ENCODE peak calls at places on chromosome 15, in six cellular contexts. R is IMR-90, E is GM23338, V is Panc1, K is Calu3, Q is fibroblast of the aortic adventitia. I is an unnamed sample.

GRCh38 chr15:89002281-89002761 is 85.9 kb upstream of the ABHD2 start:
- DNase-seq in R (peak), E (no peak), V (no peak), K (no peak), Q (peak), I (peak)

GRCh38 chr15:49619226-49619625 is 1.4 kb downstream of the FAM227B start:
- DNase-seq in R (no peak), E (no peak), V (no peak), K (no peak), Q (no peak), I (no peak)

GRCh38 chr15:39468341-39468740 is 112.5 kb upstream of the THBS1 start:
- DNase-seq in R (no peak), E (no peak), V (no peak), K (no peak), Q (no peak), I (no peak)

GRCh38 chr15:45611305-45611704 is 23.5 kb upstream of the SQOR start:
- DNase-seq in R (no peak), E (peak), V (no peak), K (peak), Q (peak), I (peak)

GRCh38 chr15:81015595-81016252 is 15.0 kb downstream of the TLNRD1 start:
- DNase-seq in R (no peak), E (no peak), V (no peak), K (no peak), Q (no peak), I (no peak)

GRCh38 chr15:74037171-74038117 is 42.9 kb downstream of the PML start:
- DNase-seq in R (no peak), E (no peak), V (no peak), K (no peak), Q (no peak), I (no peak)

GRCh38 chr15:57031605-57032004 is 113.2 kb downstream of the TCF12 start:
- DNase-seq in R (peak), E (peak), V (no peak), K (no peak), Q (peak), I (peak)

GRCh38 chr15:44482088-44482487 is 54.7 kb downstream of the CTDSPL2 start:
- DNase-seq in R (peak), E (no peak), V (no peak), K (no peak), Q (no peak), I (no peak)

GRCh38 chr15:90305932-90306331 is 40.5 kb downstream of the NGRN start:
- DNase-seq in R (no peak), E (no peak), V (no peak), K (no peak), Q (no peak), I (no peak)

GRCh38 chr15:41804920-41805666 is 22.8 kb upstream of the JMJD7 start:
- DNase-seq in R (no peak), E (no peak), V (no peak), K (no peak), Q (no peak), I (no peak)

GRCh38 chr15:101207867-101208288 is 44.0 kb downstream of the CHSY1 start:
- DNase-seq in R (peak), E (no peak), V (no peak), K (no peak), Q (peak), I (no peak)

GRCh38 chr15:38299216-38299615 is 46.6 kb downstream of the SPRED1 start:
- DNase-seq in R (peak), E (no peak), V (no peak), K (no peak), Q (peak), I (no peak)

GRCh38 chr15:89533861-89534544 is 37.6 kb upstream of the RHCG start:
- DNase-seq in R (no peak), E (no peak), V (no peak), K (no peak), Q (peak), I (no peak)

GRCh38 chr15:56076651-56077050 is 83.2 kb upstream of the NEDD4 start:
- DNase-seq in R (no peak), E (no peak), V (no peak), K (no peak), Q (no peak), I (no peak)

GRCh38 chr15:40582726-40583246 is 11.3 kb upstream of the KNL1 start:
- DNase-seq in R (no peak), E (peak), V (no peak), K (peak), Q (peak), I (peak)
- TF ChIP-seq CTCF in R (no peak), E (no peak), V (no peak), K (no peak), Q (no peak), I (no peak)

DNA sequence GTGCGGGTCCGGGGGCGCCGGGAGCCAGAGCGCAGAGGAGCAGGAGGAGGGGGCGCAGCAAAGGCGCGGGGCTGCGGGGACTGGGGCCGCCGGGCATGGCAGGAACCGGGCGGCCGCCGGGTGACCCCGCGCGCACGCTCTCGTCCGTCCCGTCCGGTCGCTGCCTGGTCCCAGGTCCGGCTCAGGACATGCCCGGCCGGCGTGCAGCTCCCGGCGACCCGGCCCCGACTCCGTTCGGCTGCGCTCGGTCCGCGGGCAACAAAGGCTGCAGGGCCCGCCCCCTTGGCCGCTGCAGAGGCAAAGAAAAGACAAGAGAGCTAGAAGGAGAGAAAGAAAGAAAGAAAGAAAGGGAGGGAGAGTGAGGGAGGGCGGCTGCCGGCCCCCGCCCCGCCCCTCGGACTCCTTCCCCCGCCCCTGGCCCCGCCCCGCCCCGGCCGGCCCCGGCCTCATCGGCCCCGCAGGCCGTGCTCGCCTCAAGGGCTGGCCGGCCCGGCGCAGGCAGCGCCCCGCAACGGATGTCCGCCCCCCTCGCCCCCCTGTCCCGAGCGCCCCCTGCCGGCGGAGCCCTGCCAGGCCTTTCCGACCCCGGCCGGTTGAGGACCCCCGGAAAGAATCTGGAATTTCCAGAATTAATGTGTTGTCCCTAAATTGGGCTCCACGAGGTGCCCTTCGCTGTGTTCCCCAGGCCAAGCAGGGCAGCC is at the start of gene ADAMTS7:
- DNase-seq in R (peak), E (peak), V (no peak), K (peak), Q (peak), I (peak)
- TF ChIP-seq CTCF in R (peak), E (peak), V (peak), K (peak), Q (peak), I (peak)

DNA sequence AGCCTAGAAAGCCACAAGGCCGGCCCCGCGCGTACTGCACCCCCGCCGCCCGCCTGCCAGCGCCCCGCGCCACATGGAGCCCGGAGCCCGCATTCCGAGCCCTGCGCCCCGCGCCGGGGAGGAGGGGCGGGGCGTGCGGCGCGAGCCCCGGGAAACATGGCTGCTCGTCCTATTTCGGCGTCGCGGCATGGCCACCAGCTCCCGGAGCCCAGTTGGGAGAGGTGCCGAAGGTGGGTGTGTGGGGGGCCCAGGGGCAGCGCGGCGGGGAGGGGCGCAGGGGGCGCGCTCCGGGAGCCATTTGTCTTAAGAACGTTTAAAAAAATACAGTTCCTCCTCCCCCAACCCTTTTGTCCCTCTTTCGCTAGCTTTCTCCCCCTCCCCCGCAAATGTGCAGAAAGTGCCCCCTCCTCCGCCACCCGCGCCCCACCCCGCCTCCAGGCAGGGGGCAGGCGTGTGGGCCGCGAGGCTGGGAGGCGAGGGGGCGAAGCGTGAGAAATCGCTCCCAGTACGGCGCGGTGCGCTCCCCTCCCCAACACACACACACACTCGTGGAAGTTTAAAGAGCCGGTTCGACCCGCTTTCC is 2.5 kb downstream of the ANP32A start:
- DNase-seq in R (peak), E (peak), V (no peak), K (peak), Q (peak), I (peak)
- TF ChIP-seq CTCF in R (no peak), E (no peak), V (no peak), K (no peak), Q (no peak), I (no peak)

GRCh38 chr15:78810377-78811123 is 714 bp downstream of the ADAMTS7 start:
- DNase-seq in R (peak), E (peak), V (no peak), K (peak), Q (peak), I (peak)

GRCh38 chr15:78811825-78812183 is 540 bp upstream of the ADAMTS7 start:
- DNase-seq in R (no peak), E (no peak), V (no peak), K (no peak), Q (no peak), I (no peak)

GRCh38 chr15:78810003-78810376 is 1.3 kb downstream of the ADAMTS7 start:
- DNase-seq in R (no peak), E (no peak), V (no peak), K (no peak), Q (no peak), I (peak)

GRCh38 chr15:78807359-78807758 is 3.9 kb downstream of the ADAMTS7 start:
- DNase-seq in R (no peak), E (no peak), V (no peak), K (no peak), Q (no peak), I (no peak)

DNA sequence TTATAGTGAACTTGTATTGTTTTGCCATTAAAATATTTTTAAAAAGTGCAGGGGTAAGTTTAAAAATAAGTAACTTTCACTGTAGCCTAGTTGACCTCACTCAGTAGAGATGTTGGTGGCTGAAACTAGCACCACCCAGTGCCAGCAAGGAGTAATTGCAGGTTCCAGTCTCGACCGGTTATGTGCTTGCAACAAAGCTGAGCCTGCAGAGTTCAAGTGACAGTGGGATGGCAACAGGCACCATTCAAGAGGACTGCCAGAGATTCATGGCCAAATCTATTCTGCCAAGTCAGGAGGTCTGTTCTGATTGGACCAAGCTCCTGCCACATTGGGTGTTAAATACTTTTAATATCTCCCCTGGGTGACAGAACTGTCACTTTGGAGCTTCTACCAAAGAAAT is 2.7 kb downstream of the ADAMTS7 start:
- DNase-seq in R (peak), E (peak), V (peak), K (peak), Q (peak), I (peak)
- TF ChIP-seq CTCF in R (peak), E (peak), V (peak), K (peak), Q (peak), I (peak)

GRCh38 chr15:51619331-51620033 is 3.1 kb downstream of the DMXL2 start:
- DNase-seq in R (no peak), E (no peak), V (no peak), K (no peak), Q (no peak), I (no peak)
- TF ChIP-seq CTCF in R (no peak), E (no peak), V (no peak), K (no peak), Q (no peak), I (no peak)

GRCh38 chr15:66251790-66252355 is 1.7 kb downstream of the MEGF11 start:
- DNase-seq in R (no peak), E (peak), V (no peak), K (no peak), Q (no peak), I (peak)
- TF ChIP-seq CTCF in R (no peak), E (no peak), V (no peak), K (no peak), Q (no peak), I (no peak)

I was measured in GM10248.